ENCODE peak calls at places on chromosomes 1 and 21, in eight cellular contexts. Q, P, Z, G, S, R, D and T are unnamed samples. For H3K4me1, the result is how much of the 10 kb centered on the place peaks cover.

GRCh38 chr1:205582471-205583291 is 49.1 kb downstream of the ELK4 start:
- DNase-seq in Q (no peak), P (no peak), Z (no peak), G (peak), S (no peak), R (no peak), D (no peak), T (peak)

GRCh38 chr1:2592672-2593071 is 6.1 kb downstream of the PRXL2B start:
- DNase-seq in Q (no peak), P (no peak), Z (no peak), G (peak), S (no peak), R (no peak), D (no peak), T (peak)

GRCh38 chr1:219544163-219544846 is 68.6 kb downstream of the ZC3H11B start:
- DNase-seq in Q (no peak), P (peak), Z (no peak), G (no peak), S (no peak), R (no peak), D (no peak), T (no peak)

GRCh38 chr21:37532868-37533780 is 166.6 kb downstream of the DYRK1A start:
- DNase-seq in Q (no peak), P (no peak), Z (peak), G (no peak), S (no peak), R (no peak), D (peak), T (no peak)

GRCh38 chr1:153881764-153882163 is 41.0 kb downstream of the GATAD2B start:
- DNase-seq in Q (peak), P (no peak), Z (no peak), G (no peak), S (no peak), R (peak), D (peak), T (no peak)

GRCh38 chr1:116711061-116711582 is 43.1 kb upstream of the CD2 start:
- DNase-seq in Q (no peak), P (peak), Z (no peak), G (no peak), S (peak), R (peak), D (no peak), T (no peak)

GRCh38 chr1:177206831-177207230 is 36.1 kb downstream of the BRINP2 start:
- DNase-seq in Q (no peak), P (no peak), Z (no peak), G (no peak), S (peak), R (no peak), D (peak), T (no peak)

GRCh38 chr1:12208764-12209494 is 20.9 kb upstream of the VPS13D start:
- DNase-seq in Q (peak), P (peak), Z (peak), G (peak), S (peak), R (peak), D (peak), T (peak)

GRCh38 chr1:27887215-27888035 is 15.1 kb downstream of the THEMIS2 start:
- DNase-seq in Q (no peak), P (no peak), Z (no peak), G (no peak), S (no peak), R (no peak), D (no peak), T (no peak)

GRCh38 chr1:995665-996633 is 3.9 kb downstream of the HES4 start:
- DNase-seq in Q (no peak), P (peak), Z (no peak), G (no peak), S (no peak), R (no peak), D (no peak), T (no peak)

GRCh38 chr21:36732217-36732616 is 33.3 kb downstream of the SIM2 start:
- DNase-seq in Q (no peak), P (no peak), Z (no peak), G (no peak), S (no peak), R (no peak), D (no peak), T (peak)

GRCh38 chr1:229025576-229025975 is 245.3 kb upstream of the RAB4A start:
- DNase-seq in Q (no peak), P (no peak), Z (no peak), G (no peak), S (no peak), R (no peak), D (no peak), T (no peak)

GRCh38 chr21:36647279-36648093 is 51.4 kb upstream of the SIM2 start:
- DNase-seq in Q (no peak), P (peak), Z (no peak), G (no peak), S (no peak), R (peak), D (peak), T (no peak)

GRCh38 chr1:210364479-210364878 is 35.8 kb downstream of the HHAT start:
- DNase-seq in Q (no peak), P (no peak), Z (no peak), G (no peak), S (no peak), R (no peak), D (no peak), T (no peak)

GRCh38 chr1:217087981-217088380 is 364.8 kb upstream of the ESRRG start:
- DNase-seq in Q (no peak), P (peak), Z (no peak), G (no peak), S (no peak), R (no peak), D (no peak), T (no peak)

GRCh38 chr1:3483801-3484444 is 29.5 kb downstream of the ARHGEF16 start:
- DNase-seq in Q (no peak), P (peak), Z (no peak), G (peak), S (peak), R (peak), D (no peak), T (no peak)

GRCh38 chr21:37547615-37547975 is 181.0 kb downstream of the DYRK1A start:
- DNase-seq in Q (no peak), P (no peak), Z (no peak), G (no peak), S (no peak), R (no peak), D (no peak), T (no peak)

GRCh38 chr1:200233393-200233792 is 176.4 kb downstream of the ZNF281 start:
- DNase-seq in Q (no peak), P (no peak), Z (no peak), G (no peak), S (no peak), R (no peak), D (peak), T (no peak)

GRCh38 chr1:107829083-107829771 is 135.8 kb downstream of the VAV3 start:
- DNase-seq in Q (no peak), P (no peak), Z (no peak), G (no peak), S (no peak), R (no peak), D (no peak), T (no peak)

GRCh38 chr1:10915594-10915993 is 96.9 kb upstream of the TARDBP start:
- DNase-seq in Q (no peak), P (no peak), Z (peak), G (no peak), S (no peak), R (no peak), D (no peak), T (no peak)

GRCh38 chr1:195773958-195774357 is 834.3 kb downstream of the KCNT2 start:
- DNase-seq in Q (no peak), P (no peak), Z (no peak), G (no peak), S (no peak), R (no peak), D (no peak), T (no peak)

GRCh38 chr1:168709896-168710305 is 19.1 kb downstream of the DPT start:
- DNase-seq in Q (no peak), P (no peak), Z (no peak), G (no peak), S (no peak), R (no peak), D (no peak), T (no peak)

GRCh38 chr21:42302292-42302650 is 12.9 kb downstream of the TFF3 start:
- DNase-seq in Q (no peak), P (no peak), Z (no peak), G (no peak), S (no peak), R (peak), D (no peak), T (no peak)

GRCh38 chr21:34345892-34346291 is 17.9 kb upstream of the KCNE2 start:
- DNase-seq in Q (no peak), P (no peak), Z (no peak), G (no peak), S (no peak), R (no peak), D (peak), T (no peak)

GRCh38 chr1:206867716-206868115 is 2.3 kb downstream of the IL20 start:
- DNase-seq in Q (no peak), P (no peak), Z (no peak), G (no peak), S (no peak), R (no peak), D (no peak), T (no peak)

GRCh38 chr1:206873603-206874188 is 8.3 kb downstream of the IL20 start:
- DNase-seq in Q (no peak), P (no peak), Z (no peak), G (no peak), S (no peak), R (no peak), D (no peak), T (no peak)

GRCh38 chr1:206875752-206876380 is 10.4 kb downstream of the IL20 start:
- DNase-seq in Q (no peak), P (no peak), Z (no peak), G (no peak), S (no peak), R (no peak), D (no peak), T (no peak)

GRCh38 chr1:206867261-206867660 is 1.8 kb downstream of the IL20 start:
- DNase-seq in Q (no peak), P (no peak), Z (no peak), G (no peak), S (no peak), R (no peak), D (no peak), T (no peak)

GRCh38 chr1:206872139-206872538 is 6.7 kb downstream of the IL20 start:
- DNase-seq in Q (no peak), P (no peak), Z (no peak), G (no peak), S (peak), R (no peak), D (no peak), T (no peak)
- H3K27ac ChIP-seq in Q (no peak), P (no peak), Z (no peak), G (no peak), S (no peak), R (no peak), D (no peak), T (no peak)

GRCh38 chr1:21904475-21904724 is 32.7 kb downstream of the HSPG2 start:
- DNase-seq in Q (no peak), P (no peak), Z (no peak), G (peak), S (no peak), R (no peak), D (no peak), T (no peak)
- H3K4me1 ChIP-seq in Q (under half), P (under half), Z (half or more), G (under half), S (half or more), R (under half), D (under half), T (under half)

GRCh38 chr1:222670110-222670509 is 42.2 kb downstream of the AIDA start:
- DNase-seq in Q (no peak), P (no peak), Z (no peak), G (no peak), S (no peak), R (no peak), D (no peak), T (no peak)
- H3K27ac ChIP-seq in Q (no peak), P (no peak), Z (no peak), G (no peak), S (no peak), R (no peak), D (no peak), T (no peak)

DNA sequence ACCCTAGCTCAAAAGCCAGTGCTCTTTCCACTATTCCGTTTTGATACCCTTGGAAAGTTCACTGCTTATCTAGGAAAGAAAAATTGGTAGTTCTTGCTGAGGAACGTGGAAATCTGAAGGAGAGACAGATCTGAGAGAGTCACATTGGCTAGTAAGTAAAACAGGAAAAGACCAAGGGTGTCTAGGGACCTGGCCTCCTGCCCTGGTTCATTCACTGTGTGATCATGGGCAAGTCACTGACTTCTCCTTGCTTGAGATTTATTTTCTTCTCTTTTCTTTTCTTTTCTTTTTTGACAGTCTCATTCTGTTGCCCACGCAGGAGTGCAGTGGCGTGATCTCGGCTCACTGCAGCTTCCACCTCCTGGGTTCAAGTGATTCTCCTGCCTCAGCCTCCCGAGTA is 90.8 kb downstream of the NFIA start:
- DNase-seq in Q (peak), P (no peak), Z (no peak), G (no peak), S (no peak), R (no peak), D (no peak), T (peak)
- H3K4me1 ChIP-seq in Q (under half), P (under half), Z (half or more), G (under half), S (under half), R (under half), D (under half), T (under half)

GRCh38 chr1:51920130-51920529 is 41.6 kb upstream of the NRDC start:
- DNase-seq in Q (no peak), P (no peak), Z (no peak), G (no peak), S (no peak), R (no peak), D (peak), T (no peak)
- H3K27ac ChIP-seq in Q (no peak), P (peak), Z (no peak), G (no peak), S (no peak), R (no peak), D (no peak), T (no peak)

DNA sequence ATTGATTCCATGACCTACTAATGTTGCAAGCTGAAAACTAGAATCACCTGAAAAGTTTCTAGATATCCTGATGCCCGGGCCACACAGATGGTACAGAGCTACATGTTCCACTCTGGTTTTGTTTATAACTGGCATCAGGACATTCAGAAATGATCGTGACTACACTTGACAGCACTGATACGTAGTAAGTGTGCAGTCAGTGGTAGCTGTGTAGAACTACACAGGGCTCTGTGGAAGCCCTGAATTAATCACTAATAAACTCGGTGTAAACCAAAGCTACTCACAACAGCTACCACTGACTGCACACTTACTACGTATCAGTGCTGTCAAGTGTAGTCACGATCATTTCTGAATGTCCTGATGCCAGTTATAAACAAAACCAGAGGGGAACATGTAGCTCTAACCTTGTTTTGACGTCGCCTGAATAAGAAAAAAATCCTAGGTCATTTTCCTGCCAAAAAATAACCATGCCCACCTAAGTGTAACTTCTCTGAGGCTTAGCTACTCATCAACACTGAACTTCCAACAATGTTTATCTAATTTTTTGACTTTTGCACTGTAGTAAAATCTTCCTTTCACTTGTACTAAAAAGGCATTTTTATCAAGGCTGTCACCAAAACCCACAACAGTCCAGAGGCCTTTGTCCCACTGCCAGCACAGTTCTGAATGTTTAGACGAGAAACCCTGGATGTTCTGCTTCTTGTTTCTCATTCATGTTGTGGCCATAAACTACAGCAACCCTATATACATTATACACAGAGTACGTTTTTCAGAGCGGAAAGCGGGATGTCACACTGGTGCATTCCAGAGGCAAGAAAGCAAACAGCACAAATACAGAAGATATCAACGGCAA is 149.6 kb downstream of the TGFBR3 start:
- DNase-seq in Q (no peak), P (no peak), Z (no peak), G (no peak), S (no peak), R (no peak), D (peak), T (no peak)
- H3K4me1 ChIP-seq in Q (under half), P (under half), Z (under half), G (under half), S (under half), R (under half), D (under half), T (under half)

GRCh38 chr1:84174051-84174556 is 30.0 kb downstream of the PRKACB start:
- DNase-seq in Q (no peak), P (peak), Z (no peak), G (no peak), S (no peak), R (no peak), D (peak), T (no peak)
- H3K27ac ChIP-seq in Q (no peak), P (no peak), Z (no peak), G (no peak), S (no peak), R (no peak), D (peak), T (no peak)

DNA sequence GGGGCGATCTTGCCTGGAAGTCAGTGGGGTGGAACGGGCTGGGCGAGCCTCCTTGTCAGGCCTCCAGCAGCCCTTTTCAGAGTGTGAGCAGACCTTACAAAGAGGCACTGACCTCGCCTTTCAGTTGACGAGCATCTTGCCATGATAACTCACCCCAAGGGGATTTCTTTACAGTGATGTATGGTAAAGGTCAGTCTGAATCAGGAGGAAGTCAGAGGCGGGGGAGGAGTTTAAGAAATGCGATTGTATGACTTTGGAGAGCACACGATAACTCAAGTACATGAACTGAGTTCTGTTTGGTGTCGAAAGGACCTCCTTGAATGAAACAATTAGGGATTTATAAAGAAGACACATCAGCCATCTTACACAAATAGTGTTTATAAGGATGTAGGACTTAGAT is 326.4 kb upstream of the PROX1 start:
- DNase-seq in Q (no peak), P (no peak), Z (no peak), G (no peak), S (no peak), R (no peak), D (no peak), T (no peak)
- H3K4me1 ChIP-seq in Q (under half), P (under half), Z (under half), G (under half), S (under half), R (under half), D (under half), T (under half)